ENCODE peak calls at places on chromosomes 6 and 20, in four cellular contexts. E, Z, T and C are unnamed samples.
A peak's percentile ranks its signal among the peaks of the same experiment; 100 is the strongest.

GRCh38 chr6:164346631-164347030 is 932.1 kb downstream of the QKI start:
- DNase-seq in E (no peak), Z (no peak), T (no peak), C (no peak)

GRCh38 chr6:71168233-71168765 is 120.3 kb upstream of the OGFRL1 start:
- DNase-seq in E (no peak), Z (no peak), T (no peak), C (no peak)

GRCh38 chr20:17568972-17569471 is 853 bp upstream of the DSTN start:
- DNase-seq in E (no peak), Z (no peak), T (no peak), C (no peak)

GRCh38 chr6:24033284-24033683 is 92.7 kb upstream of the NRSN1 start:
- DNase-seq in E (no peak), Z (no peak), T (no peak), C (no peak)

GRCh38 chr6:7515363-7515762 is 26.1 kb upstream of the DSP start:
- DNase-seq in E (no peak), Z (no peak), T (no peak), C (no peak)

GRCh38 chr20:11891081-11891826 is 26.4 kb upstream of the BTBD3 start:
- DNase-seq in E (peak; percentile 62), Z (no peak), T (no peak), C (no peak)

GRCh38 chr6:131946992-131947955 is 3.9 kb downstream of the CCN2 start:
- DNase-seq in E (no peak), Z (no peak), T (no peak), C (no peak)

GRCh38 chr6:6858533-6858982 is 249.2 kb upstream of the RREB1 start:
- DNase-seq in E (no peak), Z (no peak), T (no peak), C (no peak)

GRCh38 chr20:41001497-41001896 is 27.1 kb upstream of the TOP1 start:
- DNase-seq in E (no peak), Z (no peak), T (no peak), C (no peak)

GRCh38 chr6:101404767-101405166 is 11.3 kb downstream of the GRIK2 start:
- DNase-seq in E (no peak), Z (no peak), T (no peak), C (no peak)

GRCh38 chr6:129923520-129923919 is 62.4 kb upstream of the TMEM244 start:
- DNase-seq in E (no peak), Z (no peak), T (no peak), C (no peak)

GRCh38 chr6:170208651-170209353 is 82.1 kb downstream of the DLL1 start:
- DNase-seq in E (no peak), Z (no peak), T (no peak), C (no peak)

GRCh38 chr6:20882014-20882413 is 347.8 kb downstream of the CDKAL1 start:
- DNase-seq in E (no peak), Z (no peak), T (no peak), C (no peak)

GRCh38 chr6:14454467-14454763 is 336.8 kb downstream of the CD83 start:
- DNase-seq in E (no peak), Z (no peak), T (no peak), C (no peak)

GRCh38 chr20:2693996-2694471 is 1.5 kb downstream of the EBF4 start:
- DNase-seq in E (no peak), Z (no peak), T (no peak), C (no peak)

GRCh38 chr6:53906103-53906502 is 111.3 kb downstream of the LRRC1 start:
- DNase-seq in E (no peak), Z (no peak), T (no peak), C (no peak)

GRCh38 chr6:134870677-134871498 is 79.0 kb downstream of the ALDH8A1 start:
- DNase-seq in E (no peak), Z (no peak), T (peak; percentile 91), C (no peak)

GRCh38 chr20:61912665-61913422 is 152.8 kb downstream of the TAF4 start:
- DNase-seq in E (no peak), Z (no peak), T (peak; percentile 62), C (no peak)

GRCh38 chr6:2396856-2397640 is 151.6 kb upstream of the GMDS start:
- DNase-seq in E (no peak), Z (no peak), T (no peak), C (no peak)

GRCh38 chr20:9200620-9201019 is 131.7 kb downstream of the PLCB4 start:
- DNase-seq in E (no peak), Z (no peak), T (no peak), C (no peak)

GRCh38 chr20:37564388-37565133 is 36.9 kb upstream of the BLCAP start:
- DNase-seq in E (peak; percentile 8), Z (no peak), T (peak; percentile 28), C (peak; percentile 4)

GRCh38 chr20:64106981-64107735 is at the start of gene NPBWR2:
- DNase-seq in E (no peak), Z (no peak), T (no peak), C (no peak)

GRCh38 chr20:46990811-46991567 is 96.3 kb downstream of the EYA2 start:
- DNase-seq in E (no peak), Z (no peak), T (no peak), C (no peak)